ENCODE peak calls at places on chromosome 19, in seven cellular contexts. One of them, this sample, is unnamed.

GRCh38 chr19:48170817-48171347 is 402 bp downstream of the ZSWIM9 start:
- DNase-seq in lower leg skin: no peak
- DNase-seq in stimulated activated effector memory CD8-positive, alpha-beta T cell treated with anti-CD3 and anti-CD28 coated beads, Interleukin-12 subunit alpha, Interleukin-12 subunit beta, amount 100 ng/mL, for 72 hours: no peak
- DNase-seq in mucosa of descending colon: peak
- DNase-seq in AG09309: no peak
- DNase-seq in tibial artery: no peak
- DNase-seq in neural progenitor cell: peak
- DNase-seq in this sample: no peak

GRCh38 chr19:9862897-9863296 is 27.8 kb downstream of the PIN1 start:
- DNase-seq in lower leg skin: no peak
- DNase-seq in stimulated activated effector memory CD8-positive, alpha-beta T cell treated with anti-CD3 and anti-CD28 coated beads, Interleukin-12 subunit alpha, Interleukin-12 subunit beta, amount 100 ng/mL, for 72 hours: no peak
- DNase-seq in mucosa of descending colon: no peak
- DNase-seq in AG09309: no peak
- DNase-seq in tibial artery: no peak
- DNase-seq in neural progenitor cell: no peak
- DNase-seq in this sample: no peak

GRCh38 chr19:15112385-15112784 is 5.2 kb downstream of the SYDE1 start:
- DNase-seq in lower leg skin: no peak
- DNase-seq in stimulated activated effector memory CD8-positive, alpha-beta T cell treated with anti-CD3 and anti-CD28 coated beads, Interleukin-12 subunit alpha, Interleukin-12 subunit beta, amount 100 ng/mL, for 72 hours: no peak
- DNase-seq in mucosa of descending colon: no peak
- DNase-seq in AG09309: no peak
- DNase-seq in tibial artery: no peak
- DNase-seq in neural progenitor cell: no peak
- DNase-seq in this sample: no peak

GRCh38 chr19:55641376-55642152 is 762 bp downstream of the ZNF580 start:
- DNase-seq in lower leg skin: no peak
- DNase-seq in stimulated activated effector memory CD8-positive, alpha-beta T cell treated with anti-CD3 and anti-CD28 coated beads, Interleukin-12 subunit alpha, Interleukin-12 subunit beta, amount 100 ng/mL, for 72 hours: no peak
- DNase-seq in mucosa of descending colon: peak
- DNase-seq in AG09309: no peak
- DNase-seq in tibial artery: no peak
- DNase-seq in neural progenitor cell: peak
- DNase-seq in this sample: no peak

GRCh38 chr19:47438793-47439220 is 19.5 kb upstream of the MEIS3 start:
- DNase-seq in lower leg skin: no peak
- DNase-seq in stimulated activated effector memory CD8-positive, alpha-beta T cell treated with anti-CD3 and anti-CD28 coated beads, Interleukin-12 subunit alpha, Interleukin-12 subunit beta, amount 100 ng/mL, for 72 hours: no peak
- DNase-seq in mucosa of descending colon: peak
- DNase-seq in AG09309: no peak
- DNase-seq in tibial artery: no peak
- DNase-seq in neural progenitor cell: no peak
- DNase-seq in this sample: no peak

GRCh38 chr19:913080-913748 is at the start of gene R3HDM4:
- DNase-seq in lower leg skin: peak
- DNase-seq in stimulated activated effector memory CD8-positive, alpha-beta T cell treated with anti-CD3 and anti-CD28 coated beads, Interleukin-12 subunit alpha, Interleukin-12 subunit beta, amount 100 ng/mL, for 72 hours: peak
- DNase-seq in mucosa of descending colon: peak
- DNase-seq in AG09309: no peak
- DNase-seq in tibial artery: peak
- DNase-seq in neural progenitor cell: peak
- DNase-seq in this sample: peak

GRCh38 chr19:55962186-55962585 is 14.6 kb downstream of the NLRP8 start:
- DNase-seq in lower leg skin: no peak
- DNase-seq in stimulated activated effector memory CD8-positive, alpha-beta T cell treated with anti-CD3 and anti-CD28 coated beads, Interleukin-12 subunit alpha, Interleukin-12 subunit beta, amount 100 ng/mL, for 72 hours: no peak
- DNase-seq in mucosa of descending colon: no peak
- DNase-seq in AG09309: no peak
- DNase-seq in tibial artery: no peak
- DNase-seq in neural progenitor cell: no peak
- DNase-seq in this sample: no peak

GRCh38 chr19:995051-995827 is 5.0 kb upstream of the GRIN3B start:
- DNase-seq in lower leg skin: no peak
- DNase-seq in stimulated activated effector memory CD8-positive, alpha-beta T cell treated with anti-CD3 and anti-CD28 coated beads, Interleukin-12 subunit alpha, Interleukin-12 subunit beta, amount 100 ng/mL, for 72 hours: no peak
- DNase-seq in mucosa of descending colon: no peak
- DNase-seq in AG09309: no peak
- DNase-seq in tibial artery: no peak
- DNase-seq in neural progenitor cell: no peak
- DNase-seq in this sample: no peak

GRCh38 chr19:1884719-1885334 is 469 bp downstream of the ABHD17A start:
- DNase-seq in lower leg skin: no peak
- DNase-seq in stimulated activated effector memory CD8-positive, alpha-beta T cell treated with anti-CD3 and anti-CD28 coated beads, Interleukin-12 subunit alpha, Interleukin-12 subunit beta, amount 100 ng/mL, for 72 hours: no peak
- DNase-seq in mucosa of descending colon: no peak
- DNase-seq in AG09309: no peak
- DNase-seq in tibial artery: peak
- DNase-seq in neural progenitor cell: peak
- DNase-seq in this sample: no peak

GRCh38 chr19:57664269-57665127 is 4.2 kb upstream of the ZSCAN4 start:
- DNase-seq in lower leg skin: no peak
- DNase-seq in stimulated activated effector memory CD8-positive, alpha-beta T cell treated with anti-CD3 and anti-CD28 coated beads, Interleukin-12 subunit alpha, Interleukin-12 subunit beta, amount 100 ng/mL, for 72 hours: no peak
- DNase-seq in mucosa of descending colon: peak
- DNase-seq in AG09309: no peak
- DNase-seq in tibial artery: peak
- DNase-seq in neural progenitor cell: peak
- DNase-seq in this sample: no peak

GRCh38 chr19:6963937-6964336 is 57.3 kb downstream of the MBD3L2B start:
- DNase-seq in lower leg skin: no peak
- DNase-seq in stimulated activated effector memory CD8-positive, alpha-beta T cell treated with anti-CD3 and anti-CD28 coated beads, Interleukin-12 subunit alpha, Interleukin-12 subunit beta, amount 100 ng/mL, for 72 hours: peak
- DNase-seq in mucosa of descending colon: peak
- DNase-seq in AG09309: no peak
- DNase-seq in tibial artery: no peak
- DNase-seq in neural progenitor cell: no peak
- DNase-seq in this sample: no peak

GRCh38 chr19:37227996-37228395 is 10.0 kb downstream of the ZNF383 start:
- DNase-seq in lower leg skin: no peak
- DNase-seq in stimulated activated effector memory CD8-positive, alpha-beta T cell treated with anti-CD3 and anti-CD28 coated beads, Interleukin-12 subunit alpha, Interleukin-12 subunit beta, amount 100 ng/mL, for 72 hours: peak
- DNase-seq in mucosa of descending colon: no peak
- DNase-seq in AG09309: no peak
- DNase-seq in tibial artery: no peak
- DNase-seq in neural progenitor cell: peak
- DNase-seq in this sample: no peak

GRCh38 chr19:309206-309565 is 18.0 kb upstream of the PLPP2 start:
- DNase-seq in lower leg skin: no peak
- DNase-seq in stimulated activated effector memory CD8-positive, alpha-beta T cell treated with anti-CD3 and anti-CD28 coated beads, Interleukin-12 subunit alpha, Interleukin-12 subunit beta, amount 100 ng/mL, for 72 hours: no peak
- DNase-seq in mucosa of descending colon: no peak
- DNase-seq in AG09309: no peak
- DNase-seq in tibial artery: no peak
- DNase-seq in neural progenitor cell: no peak
- DNase-seq in this sample: no peak

This sample was measured in RWPE2.